ENCODE peak calls at places on chromosomes 16 and 17, in seven cellular contexts. O is A549, R is MM.1S, P is testis, Y is pancreas, B is DND-41, W is colonic mucosa. A is an unnamed sample.
A peak's percentile ranks its signal among the peaks of the same experiment; 100 is the strongest.

GRCh38 chr16:11349599-11350276 is 4.5 kb downstream of the RMI2 start:
- DNase-seq in R (no peak), O (no peak), Y (no peak), B (no peak), W (peak; percentile 62), P (peak; percentile 59), A (no peak)

GRCh38 chr16:70252355-70252988 is 732 bp upstream of the EXOSC6 start:
- DNase-seq in W (no peak), R (no peak), O (peak; percentile 30), B (no peak), Y (no peak), P (peak; percentile 52), A (no peak)

GRCh38 chr16:66266436-66267286 is 99.8 kb upstream of the CDH5 start:
- DNase-seq in R (no peak), W (no peak), Y (no peak), O (no peak), B (no peak), P (peak; percentile 58), A (no peak)

GRCh38 chr16:86708431-86708830 is 130.1 kb downstream of the FOXL1 start:
- DNase-seq in Y (no peak), B (no peak), P (no peak), R (no peak), W (no peak), O (no peak), A (no peak)

GRCh38 chr16:74226361-74226979 is 70.1 kb upstream of the PSMD7 start:
- DNase-seq in W (no peak), P (no peak), R (no peak), Y (no peak), O (no peak), B (no peak), A (no peak)

GRCh38 chr17:71032746-71033273 is 863.5 kb downstream of the KCNJ2 start:
- DNase-seq in W (no peak), B (no peak), P (no peak), O (no peak), Y (no peak), R (no peak), A (no peak)

GRCh38 chr16:31138621-31139578 is 3.4 kb upstream of the PRSS8 start:
- DNase-seq in P (no peak), R (no peak), B (no peak), Y (peak; percentile 93), W (peak; percentile 83), O (peak; percentile 76), A (no peak)

GRCh38 chr17:57604771-57605733 is 140.0 kb downstream of the CCDC182 start:
- DNase-seq in B (peak; percentile 94), O (no peak), W (peak; percentile 60), P (peak; percentile 80), R (peak; percentile 90), Y (no peak), A (peak; percentile 31)

GRCh38 chr17:76382803-76383644 is 1.4 kb upstream of the SPHK1 start:
- DNase-seq in P (no peak), R (peak; percentile 69), Y (peak; percentile 80), W (peak; percentile 76), B (peak; percentile 75), O (peak; percentile 87), A (no peak)

GRCh38 chr17:45784583-45785372 is 658 bp downstream of the CRHR1 start:
- DNase-seq in R (no peak), Y (peak; percentile 78), W (no peak), B (no peak), P (peak; percentile 33), O (peak; percentile 54), A (no peak)

GRCh38 chr17:80261159-80261894 is 675 bp downstream of the RNF213 start:
- DNase-seq in W (peak; percentile 79), R (peak; percentile 42), P (peak; percentile 67), O (peak; percentile 75), B (peak; percentile 89), Y (peak; percentile 88), A (peak; percentile 65)

GRCh38 chr16:4366016-4366415 is 5.6 kb upstream of the VASN start:
- DNase-seq in O (no peak), B (no peak), Y (peak; percentile 62), W (no peak), P (no peak), R (no peak), A (no peak)

GRCh38 chr17:1047177-1047885 is 50.4 kb downstream of the TIMM22 start:
- DNase-seq in W (no peak), B (no peak), O (no peak), R (no peak), P (no peak), Y (peak; percentile 58), A (no peak)

GRCh38 chr16:88035292-88035691 is 84.1 kb downstream of the BANP start:
- DNase-seq in Y (peak; percentile 35), W (no peak), R (no peak), O (no peak), B (no peak), P (no peak), A (no peak)

GRCh38 chr16:14151256-14152030 is 80.3 kb downstream of the MRTFB start:
- DNase-seq in P (no peak), R (no peak), B (no peak), O (no peak), Y (no peak), W (no peak), A (no peak)

GRCh38 chr17:61117983-61118382 is 281.7 kb upstream of the TBX2 start:
- DNase-seq in P (no peak), Y (no peak), O (no peak), W (no peak), B (no peak), R (no peak), A (no peak)

GRCh38 chr16:3695610-3696369 is 21.5 kb downstream of the TRAP1 start:
- DNase-seq in R (no peak), O (no peak), Y (peak; percentile 84), B (no peak), W (no peak), P (no peak), A (no peak)

GRCh38 chr16:353404-354285 is 1.1 kb upstream of the AXIN1 start:
- DNase-seq in B (no peak), P (no peak), Y (peak; percentile 89), W (no peak), R (no peak), O (no peak), A (no peak)

GRCh38 chr17:79741751-79742588 is 11.2 kb downstream of the ENPP7 start:
- DNase-seq in Y (peak; percentile 92), W (peak; percentile 77), P (peak; percentile 86), O (peak; percentile 93), B (peak; percentile 83), R (peak; percentile 38), A (peak; percentile 76)

GRCh38 chr17:44722254-44722653 is 13.8 kb downstream of the DBF4B start:
- DNase-seq in Y (no peak), P (no peak), B (no peak), O (no peak), R (no peak), W (no peak), A (no peak)
- H3K27ac ChIP-seq in Y (no peak overlapping the region), P (no peak overlapping the region), B (no peak overlapping the region), O (no peak overlapping the region), R (no peak overlapping the region), W (no peak overlapping the region), A (no peak overlapping the region)

GRCh38 chr16:57649846-57650245 is 18.3 kb upstream of the ADGRG3 start:
- DNase-seq in W (no peak), O (no peak), R (no peak), Y (no peak), P (no peak), B (no peak), A (no peak)
- H3K4me1 ChIP-seq in W (no peaks in the 10 kb centered on the region), O (peaks cover 32% of the 10 kb centered on the region), R (peaks cover 14% of the 10 kb centered on the region), Y (no peaks in the 10 kb centered on the region), P (peaks cover 11% of the 10 kb centered on the region), B (peaks cover 34% of the 10 kb centered on the region), A (peaks cover 29% of the 10 kb centered on the region)

GRCh38 chr17:5022171-5022711 is 13.0 kb downstream of the SLC52A1 start:
- DNase-seq in Y (peak; percentile 55), O (no peak), P (no peak), R (no peak), W (no peak), B (no peak), A (no peak)

GRCh38 chr17:5024604-5025003 is 10.6 kb downstream of the SLC52A1 start:
- DNase-seq in W (no peak), Y (no peak), O (no peak), R (no peak), B (no peak), P (no peak), A (no peak)

GRCh38 chr17:5023588-5024147 is 11.6 kb downstream of the SLC52A1 start:
- DNase-seq in P (no peak), Y (peak; percentile 57), W (no peak), B (no peak), O (no peak), R (no peak), A (no peak)

GRCh38 chr17:5020502-5021023 is 14.7 kb downstream of the SLC52A1 start:
- DNase-seq in R (no peak), B (no peak), W (no peak), Y (no peak), O (no peak), P (no peak), A (no peak)

GRCh38 chr17:5019475-5019956 is 15.7 kb downstream of the SLC52A1 start:
- DNase-seq in Y (no peak), O (peak; percentile 43), R (no peak), P (no peak), W (no peak), B (peak; percentile 36), A (peak; percentile 54)
- TF ChIP-seq CTCF in Y (no peak), O (peak; percentile 9), R (no peak), P (no peak), W (no peak), B (peak; percentile 52), A (no peak)

GRCh38 chr16:84618428-84619102 is 687 bp upstream of the COTL1 start:
- DNase-seq in P (no peak), R (no peak), W (no peak), B (no peak), Y (no peak), O (peak; percentile 90), A (no peak)
- H3K27ac ChIP-seq in P (no peak overlapping the region), R (no peak overlapping the region), W (no peak overlapping the region), B (no peak overlapping the region), Y (no peak overlapping the region), O (peak overlapping the region; percentile 82), A (no peak overlapping the region)

GRCh38 chr16:84827131-84827574 is 7.4 kb downstream of the CRISPLD2 start:
- DNase-seq in B (no peak), Y (no peak), W (no peak), O (no peak), P (no peak), R (no peak), A (no peak)

GRCh38 chr16:84828322-84828721 is 8.5 kb downstream of the CRISPLD2 start:
- DNase-seq in Y (no peak), O (no peak), R (no peak), B (no peak), W (no peak), P (no peak), A (no peak)

GRCh38 chr16:84827897-84828296 is 8.1 kb downstream of the CRISPLD2 start:
- DNase-seq in B (no peak), W (no peak), R (no peak), Y (no peak), P (no peak), O (no peak), A (no peak)

GRCh38 chr16:84825896-84826557 is 6.2 kb downstream of the CRISPLD2 start:
- DNase-seq in P (no peak), R (no peak), W (no peak), B (no peak), Y (no peak), O (no peak), A (no peak)

DNA sequence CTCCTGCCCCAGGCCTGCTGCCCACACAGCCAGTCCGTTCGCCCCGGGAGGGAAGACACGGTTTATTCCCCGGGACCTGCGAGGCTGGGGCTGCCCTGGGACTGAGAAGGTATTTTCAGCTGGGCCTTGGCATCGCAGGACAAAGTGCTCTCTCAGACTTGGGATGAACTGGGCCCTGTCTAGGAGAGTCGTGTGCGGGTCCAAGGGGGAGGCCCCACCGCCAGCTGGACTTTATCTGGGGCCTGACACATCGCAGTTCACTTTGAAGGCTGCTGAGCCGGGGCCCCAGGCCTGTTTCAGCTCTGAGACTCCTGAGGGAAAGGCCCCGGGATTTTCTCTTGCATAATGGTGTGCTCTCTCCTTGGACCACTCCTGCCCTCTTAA is 6.8 kb downstream of the CRISPLD2 start:
- DNase-seq in W (no peak), Y (no peak), P (peak; percentile 53), B (no peak), O (no peak), R (no peak), A (no peak)
- H3K4me1 ChIP-seq in W (no peaks in the 10 kb centered on the region), Y (no peaks in the 10 kb centered on the region), P (peaks cover 45% of the 10 kb centered on the region), B (no peaks in the 10 kb centered on the region), O (no peaks in the 10 kb centered on the region), R (no peaks in the 10 kb centered on the region), A (no peaks in the 10 kb centered on the region)